ENCODE peak calls at places on chromosomes 7 and 10, in ten cellular contexts. Y is GM12865; C is activated CD8-positive, alpha-beta memory T cell treated with anti-CD3 and anti-CD28 coated beads for 1 hour; K is Kasumi-1; H is anterior cingulate cortex; X is breast epithelium; Q is stimulated activated CD4-positive, alpha-beta T cell treated with anti-CD3 and anti-CD28 coated beads, Interleukin-2, amount 100 ng/mL, for 48 hours; R is NB4; L is fibroblast of lung; W is dorsolateral prefrontal cortex. P is an unnamed sample.

GRCh38 chr10:97648557-97649404 is 8.3 kb downstream of the PI4K2A start:
- DNase-seq in H (no peak), Y (peak; percentile 62), R (peak; percentile 48), K (peak; percentile 69), X (no peak), C (no peak), Q (peak; percentile 13), L (peak; percentile 83), W (no peak), P (no peak)

GRCh38 chr10:71627230-71627939 is 92.2 kb downstream of the C10orf105 start:
- DNase-seq in H (no peak), C (no peak), R (peak; percentile 62), W (no peak), K (no peak), X (no peak), Q (no peak), L (no peak), Y (no peak), P (no peak)

GRCh38 chr7:66687186-66687585 is 53.3 kb upstream of the RABGEF1 start:
- DNase-seq in K (no peak), X (no peak), W (no peak), R (no peak), Q (no peak), L (no peak), C (no peak), H (no peak), Y (no peak), P (no peak)

GRCh38 chr7:117269895-117270294 is 53.0 kb downstream of the WNT2 start:
- DNase-seq in L (peak; percentile 73), Q (no peak), C (no peak), K (no peak), Y (no peak), H (no peak), X (no peak), R (no peak), W (no peak), P (no peak)

GRCh38 chr10:129740532-129741279 is 223.4 kb downstream of the EBF3 start:
- DNase-seq in Q (no peak), Y (no peak), H (no peak), X (no peak), L (no peak), C (no peak), K (no peak), W (no peak), R (no peak), P (no peak)

GRCh38 chr7:151802469-151802846 is 74.5 kb downstream of the PRKAG2 start:
- DNase-seq in Q (no peak), R (no peak), C (no peak), L (no peak), X (no peak), H (no peak), W (no peak), K (no peak), Y (no peak), P (no peak)

GRCh38 chr10:70584941-70585544 is 17.5 kb downstream of the PRF1 start:
- DNase-seq in K (peak; percentile 20), W (no peak), X (no peak), Y (no peak), Q (no peak), R (peak; percentile 91), H (no peak), C (no peak), L (peak; percentile 56), P (no peak)

GRCh38 chr10:61786728-61787127 is 114.8 kb upstream of the ARID5B start:
- DNase-seq in C (no peak), Q (no peak), H (no peak), R (no peak), K (no peak), L (peak; percentile 86), Y (peak; percentile 82), X (no peak), W (no peak), P (no peak)

GRCh38 chr10:97213431-97213830 is 27.7 kb upstream of the SLIT1 start:
- DNase-seq in R (no peak), Y (no peak), H (no peak), L (no peak), W (no peak), X (no peak), Q (no peak), C (no peak), K (no peak), P (no peak)

GRCh38 chr7:45238806-45239205 is 81.2 kb downstream of the RAMP3 start:
- DNase-seq in W (no peak), L (no peak), C (no peak), Q (no peak), H (no peak), X (no peak), R (no peak), Y (no peak), K (no peak), P (no peak)

GRCh38 chr10:78357673-78358206 is 324.1 kb downstream of the RPS24 start:
- DNase-seq in W (no peak), K (no peak), L (no peak), X (no peak), R (no peak), C (no peak), H (no peak), Q (no peak), Y (no peak), P (no peak)

GRCh38 chr10:50614444-50615137 is 9.2 kb downstream of the SGMS1 start:
- DNase-seq in Q (no peak), X (no peak), K (no peak), H (no peak), R (no peak), W (no peak), C (no peak), Y (peak; percentile 71), L (no peak), P (no peak)

GRCh38 chr10:103618027-103618385 is 124.5 kb downstream of the NEURL1 start:
- DNase-seq in L (no peak), X (no peak), H (no peak), Q (no peak), C (no peak), R (no peak), Y (no peak), K (no peak), W (no peak), P (no peak)

GRCh38 chr10:86252573-86252972 is 114.0 kb downstream of the GRID1 start:
- DNase-seq in W (peak; percentile 1), R (no peak), Q (no peak), Y (no peak), K (no peak), C (no peak), H (no peak), L (no peak), X (no peak), P (no peak)

GRCh38 chr7:31761646-31762045 is 74.6 kb downstream of the PPP1R17 start:
- DNase-seq in Q (no peak), R (no peak), W (peak; percentile 14), K (no peak), Y (no peak), L (no peak), X (no peak), H (no peak), C (no peak), P (no peak)

GRCh38 chr10:22911889-22912762 is 15.7 kb upstream of the ARMC3 start:
- DNase-seq in C (no peak), X (no peak), L (peak; percentile 47), Q (no peak), H (no peak), K (peak; percentile 3), W (no peak), R (no peak), Y (no peak), P (no peak)

GRCh38 chr10:13395540-13395939 is 47.4 kb upstream of the SEPHS1 start:
- DNase-seq in X (no peak), R (no peak), Q (no peak), C (no peak), Y (no peak), L (no peak), H (no peak), W (no peak), K (no peak), P (no peak)

GRCh38 chr10:89795840-89796239 is 94.5 kb downstream of the KIF20B start:
- DNase-seq in X (no peak), L (no peak), R (no peak), Y (no peak), H (no peak), W (no peak), K (no peak), C (no peak), Q (no peak), P (no peak)

GRCh38 chr7:94403546-94403945 is 8.9 kb downstream of the COL1A2 start:
- DNase-seq in C (no peak), W (no peak), Q (no peak), H (no peak), R (no peak), Y (no peak), L (no peak), X (no peak), K (no peak), P (no peak)

GRCh38 chr10:77043364-77043763 is 594.2 kb downstream of the KCNMA1 start:
- DNase-seq in Y (no peak), K (no peak), X (no peak), C (no peak), L (no peak), Q (no peak), H (no peak), R (no peak), W (no peak), P (no peak)

GRCh38 chr7:155141562-155141961 is 71.4 kb downstream of the HTR5A start:
- DNase-seq in Y (no peak), X (no peak), H (no peak), Q (no peak), C (no peak), K (no peak), W (no peak), R (no peak), L (no peak), P (no peak)

GRCh38 chr10:57864789-57865676 is 402.7 kb downstream of the IPMK start:
- DNase-seq in R (no peak), C (no peak), K (no peak), W (no peak), H (no peak), X (no peak), Q (no peak), L (no peak), Y (no peak), P (no peak)

GRCh38 chr10:84256510-84257342 is 11.9 kb downstream of the RGR start:
- DNase-seq in Y (peak; percentile 49), H (peak; percentile 24), X (no peak), L (peak; percentile 44), R (peak; percentile 49), Q (peak; percentile 60), C (no peak), W (peak; percentile 57), K (no peak), P (peak; percentile 15)

GRCh38 chr7:157656195-157656769 is 319.5 kb downstream of the DNAJB6 start:
- DNase-seq in K (no peak), X (no peak), L (no peak), W (no peak), C (no peak), Y (no peak), H (no peak), Q (no peak), R (no peak), P (no peak)

GRCh38 chr10:123148414-123149161 is 652 bp downstream of the HMX2 start:
- DNase-seq in L (no peak), R (peak; percentile 24), X (no peak), H (no peak), Q (no peak), C (no peak), W (no peak), K (no peak), Y (no peak), P (no peak)

GRCh38 chr7:99199226-99199625 is 8.7 kb downstream of the KPNA7 start:
- DNase-seq in R (no peak), K (no peak), X (no peak), L (no peak), Q (no peak), H (no peak), C (no peak), W (no peak), Y (no peak), P (no peak)

GRCh38 chr7:99791021-99791420 is 7.0 kb upstream of the CYP3A4 start:
- DNase-seq in Y (no peak), K (no peak), X (no peak), H (no peak), W (no peak), R (no peak), L (no peak), C (no peak), Q (no peak), P (no peak)

GRCh38 chr10:128499956-128500355 is 373.7 kb upstream of the MKI67 start:
- DNase-seq in C (no peak), R (peak; percentile 78), L (no peak), K (no peak), W (no peak), Q (no peak), Y (no peak), X (no peak), H (no peak), P (no peak)